ENCODE peak calls at places on chromosome 15, in nine cellular contexts. One of them, this sample, is unnamed.

GRCh38 chr15:52463638-52464037 is 65.0 kb downstream of the MYO5A start:
- DNase-seq in stimulated activated CD4-positive, alpha-beta T cell treated with anti-CD3 and anti-CD28 coated beads, Interleukin-1b, Interleukin-23, amount 100 ng/mL, for 4 hours: no peak
- DNase-seq in GM03348: no peak
- DNase-seq in stimulated activated naive B cell treated with anti-CD40 and anti-IgM and Interleukin-4, amounts not matched to agents 10 μg/mL and 1 μg/mL and 100 μg/mL, for 72 hours: no peak
- DNase-seq in foreskin fibroblast: peak; percentile 79
- DNase-seq in mammary epithelial cell: peak; percentile 14
- DNase-seq in hepatic stellate cell: no peak
- DNase-seq in neuronal stem cell: no peak
- DNase-seq in tibial artery: no peak
- DNase-seq in this sample: no peak

GRCh38 chr15:86876387-86876786 is 796.7 kb downstream of the AGBL1 start:
- DNase-seq in stimulated activated CD4-positive, alpha-beta T cell treated with anti-CD3 and anti-CD28 coated beads, Interleukin-1b, Interleukin-23, amount 100 ng/mL, for 4 hours: no peak
- DNase-seq in GM03348: no peak
- DNase-seq in stimulated activated naive B cell treated with anti-CD40 and anti-IgM and Interleukin-4, amounts not matched to agents 10 μg/mL and 1 μg/mL and 100 μg/mL, for 72 hours: no peak
- DNase-seq in foreskin fibroblast: no peak
- DNase-seq in mammary epithelial cell: no peak
- DNase-seq in hepatic stellate cell: no peak
- DNase-seq in neuronal stem cell: no peak
- DNase-seq in tibial artery: no peak
- DNase-seq in this sample: no peak

GRCh38 chr15:92808611-92809063 is 91.5 kb upstream of the CHD2 start:
- DNase-seq in stimulated activated CD4-positive, alpha-beta T cell treated with anti-CD3 and anti-CD28 coated beads, Interleukin-1b, Interleukin-23, amount 100 ng/mL, for 4 hours: no peak
- DNase-seq in GM03348: peak; percentile 66
- DNase-seq in stimulated activated naive B cell treated with anti-CD40 and anti-IgM and Interleukin-4, amounts not matched to agents 10 μg/mL and 1 μg/mL and 100 μg/mL, for 72 hours: no peak
- DNase-seq in foreskin fibroblast: peak; percentile 66
- DNase-seq in mammary epithelial cell: peak; percentile 62
- DNase-seq in hepatic stellate cell: peak; percentile 58
- DNase-seq in neuronal stem cell: no peak
- DNase-seq in tibial artery: no peak
- DNase-seq in this sample: peak; percentile 66

GRCh38 chr15:33311312-33311971 is 675 bp downstream of the RYR3 start:
- DNase-seq in stimulated activated CD4-positive, alpha-beta T cell treated with anti-CD3 and anti-CD28 coated beads, Interleukin-1b, Interleukin-23, amount 100 ng/mL, for 4 hours: no peak
- DNase-seq in GM03348: no peak
- DNase-seq in stimulated activated naive B cell treated with anti-CD40 and anti-IgM and Interleukin-4, amounts not matched to agents 10 μg/mL and 1 μg/mL and 100 μg/mL, for 72 hours: no peak
- DNase-seq in foreskin fibroblast: no peak
- DNase-seq in mammary epithelial cell: no peak
- DNase-seq in hepatic stellate cell: no peak
- DNase-seq in neuronal stem cell: peak; percentile 30
- DNase-seq in tibial artery: no peak
- DNase-seq in this sample: no peak

GRCh38 chr15:67824900-67825879 is at the start of gene SKOR1:
- DNase-seq in stimulated activated CD4-positive, alpha-beta T cell treated with anti-CD3 and anti-CD28 coated beads, Interleukin-1b, Interleukin-23, amount 100 ng/mL, for 4 hours: no peak
- DNase-seq in GM03348: peak; percentile 81
- DNase-seq in stimulated activated naive B cell treated with anti-CD40 and anti-IgM and Interleukin-4, amounts not matched to agents 10 μg/mL and 1 μg/mL and 100 μg/mL, for 72 hours: no peak
- DNase-seq in foreskin fibroblast: peak; percentile 69
- DNase-seq in mammary epithelial cell: no peak
- DNase-seq in hepatic stellate cell: peak; percentile 76
- DNase-seq in neuronal stem cell: no peak
- DNase-seq in tibial artery: peak; percentile 54
- DNase-seq in this sample: no peak

GRCh38 chr15:70789213-70789612 is 25.9 kb upstream of the UACA start:
- DNase-seq in stimulated activated CD4-positive, alpha-beta T cell treated with anti-CD3 and anti-CD28 coated beads, Interleukin-1b, Interleukin-23, amount 100 ng/mL, for 4 hours: no peak
- DNase-seq in GM03348: no peak
- DNase-seq in stimulated activated naive B cell treated with anti-CD40 and anti-IgM and Interleukin-4, amounts not matched to agents 10 μg/mL and 1 μg/mL and 100 μg/mL, for 72 hours: no peak
- DNase-seq in foreskin fibroblast: peak; percentile 30
- DNase-seq in mammary epithelial cell: no peak
- DNase-seq in hepatic stellate cell: no peak
- DNase-seq in neuronal stem cell: no peak
- DNase-seq in tibial artery: no peak
- DNase-seq in this sample: no peak

GRCh38 chr15:25391971-25392733 is 46.7 kb downstream of the UBE3A start:
- DNase-seq in stimulated activated CD4-positive, alpha-beta T cell treated with anti-CD3 and anti-CD28 coated beads, Interleukin-1b, Interleukin-23, amount 100 ng/mL, for 4 hours: no peak
- DNase-seq in GM03348: peak; percentile 68
- DNase-seq in stimulated activated naive B cell treated with anti-CD40 and anti-IgM and Interleukin-4, amounts not matched to agents 10 μg/mL and 1 μg/mL and 100 μg/mL, for 72 hours: no peak
- DNase-seq in foreskin fibroblast: peak; percentile 89
- DNase-seq in mammary epithelial cell: peak; percentile 67
- DNase-seq in hepatic stellate cell: peak; percentile 31
- DNase-seq in neuronal stem cell: no peak
- DNase-seq in tibial artery: no peak
- DNase-seq in this sample: no peak

GRCh38 chr15:98715401-98715800 is 67.1 kb downstream of the IGF1R start:
- DNase-seq in stimulated activated CD4-positive, alpha-beta T cell treated with anti-CD3 and anti-CD28 coated beads, Interleukin-1b, Interleukin-23, amount 100 ng/mL, for 4 hours: no peak
- DNase-seq in GM03348: peak; percentile 53
- DNase-seq in stimulated activated naive B cell treated with anti-CD40 and anti-IgM and Interleukin-4, amounts not matched to agents 10 μg/mL and 1 μg/mL and 100 μg/mL, for 72 hours: no peak
- DNase-seq in foreskin fibroblast: no peak
- DNase-seq in mammary epithelial cell: no peak
- DNase-seq in hepatic stellate cell: no peak
- DNase-seq in neuronal stem cell: no peak
- DNase-seq in tibial artery: peak; percentile 75
- DNase-seq in this sample: no peak

GRCh38 chr15:81297147-81297572 is 26.8 kb downstream of the STARD5 start:
- DNase-seq in stimulated activated CD4-positive, alpha-beta T cell treated with anti-CD3 and anti-CD28 coated beads, Interleukin-1b, Interleukin-23, amount 100 ng/mL, for 4 hours: no peak
- DNase-seq in GM03348: peak; percentile 67
- DNase-seq in stimulated activated naive B cell treated with anti-CD40 and anti-IgM and Interleukin-4, amounts not matched to agents 10 μg/mL and 1 μg/mL and 100 μg/mL, for 72 hours: no peak
- DNase-seq in foreskin fibroblast: no peak
- DNase-seq in mammary epithelial cell: peak; percentile 93
- DNase-seq in hepatic stellate cell: no peak
- DNase-seq in neuronal stem cell: no peak
- DNase-seq in tibial artery: peak; percentile 60
- DNase-seq in this sample: no peak

GRCh38 chr15:70147178-70147760 is 49.6 kb upstream of the TLE3 start:
- DNase-seq in stimulated activated CD4-positive, alpha-beta T cell treated with anti-CD3 and anti-CD28 coated beads, Interleukin-1b, Interleukin-23, amount 100 ng/mL, for 4 hours: no peak
- DNase-seq in GM03348: no peak
- DNase-seq in stimulated activated naive B cell treated with anti-CD40 and anti-IgM and Interleukin-4, amounts not matched to agents 10 μg/mL and 1 μg/mL and 100 μg/mL, for 72 hours: no peak
- DNase-seq in foreskin fibroblast: no peak
- DNase-seq in mammary epithelial cell: no peak
- DNase-seq in hepatic stellate cell: no peak
- DNase-seq in neuronal stem cell: no peak
- DNase-seq in tibial artery: peak; percentile 70
- DNase-seq in this sample: no peak

GRCh38 chr15:62957130-62957529 is 85.4 kb upstream of the TPM1 start:
- DNase-seq in stimulated activated CD4-positive, alpha-beta T cell treated with anti-CD3 and anti-CD28 coated beads, Interleukin-1b, Interleukin-23, amount 100 ng/mL, for 4 hours: no peak
- DNase-seq in GM03348: no peak
- DNase-seq in stimulated activated naive B cell treated with anti-CD40 and anti-IgM and Interleukin-4, amounts not matched to agents 10 μg/mL and 1 μg/mL and 100 μg/mL, for 72 hours: no peak
- DNase-seq in foreskin fibroblast: peak; percentile 38
- DNase-seq in mammary epithelial cell: peak; percentile 31
- DNase-seq in hepatic stellate cell: no peak
- DNase-seq in neuronal stem cell: no peak
- DNase-seq in tibial artery: no peak
- DNase-seq in this sample: no peak

GRCh38 chr15:29749365-29750086 is 72.7 kb downstream of the TJP1 start:
- DNase-seq in stimulated activated CD4-positive, alpha-beta T cell treated with anti-CD3 and anti-CD28 coated beads, Interleukin-1b, Interleukin-23, amount 100 ng/mL, for 4 hours: no peak
- DNase-seq in GM03348: no peak
- DNase-seq in stimulated activated naive B cell treated with anti-CD40 and anti-IgM and Interleukin-4, amounts not matched to agents 10 μg/mL and 1 μg/mL and 100 μg/mL, for 72 hours: no peak
- DNase-seq in foreskin fibroblast: peak; percentile 26
- DNase-seq in mammary epithelial cell: no peak
- DNase-seq in hepatic stellate cell: no peak
- DNase-seq in neuronal stem cell: no peak
- DNase-seq in tibial artery: no peak
- DNase-seq in this sample: no peak

GRCh38 chr15:74821091-74821789 is 5.2 kb upstream of the CPLX3 start:
- DNase-seq in stimulated activated CD4-positive, alpha-beta T cell treated with anti-CD3 and anti-CD28 coated beads, Interleukin-1b, Interleukin-23, amount 100 ng/mL, for 4 hours: no peak
- DNase-seq in GM03348: no peak
- DNase-seq in stimulated activated naive B cell treated with anti-CD40 and anti-IgM and Interleukin-4, amounts not matched to agents 10 μg/mL and 1 μg/mL and 100 μg/mL, for 72 hours: peak; percentile 43
- DNase-seq in foreskin fibroblast: peak; percentile 32
- DNase-seq in mammary epithelial cell: peak; percentile 24
- DNase-seq in hepatic stellate cell: no peak
- DNase-seq in neuronal stem cell: no peak
- DNase-seq in tibial artery: no peak
- DNase-seq in this sample: no peak

GRCh38 chr15:37931868-37932267 is 2.6 kb upstream of the TMCO5A start:
- DNase-seq in stimulated activated CD4-positive, alpha-beta T cell treated with anti-CD3 and anti-CD28 coated beads, Interleukin-1b, Interleukin-23, amount 100 ng/mL, for 4 hours: no peak
- DNase-seq in GM03348: peak; percentile 50
- DNase-seq in stimulated activated naive B cell treated with anti-CD40 and anti-IgM and Interleukin-4, amounts not matched to agents 10 μg/mL and 1 μg/mL and 100 μg/mL, for 72 hours: no peak
- DNase-seq in foreskin fibroblast: peak; percentile 57
- DNase-seq in mammary epithelial cell: no peak
- DNase-seq in hepatic stellate cell: peak; percentile 15
- DNase-seq in neuronal stem cell: no peak
- DNase-seq in tibial artery: no peak
- DNase-seq in this sample: no peak

This sample was measured in colonic mucosa.